ENCODE peak calls at places on chromosome 6, in six cellular contexts. C is nephron progenitor cell, B is glutamatergic neuron, O is neuronal stem cell, J is astrocyte, S is bronchial epithelial cell. R is an unnamed sample.

GRCh38 chr6:37580164-37580955 is 80.7 kb upstream of the CCDC167 start:
- DNase-seq in O (no peak), J (no peak), B (no peak), S (no peak), C (no peak), R (no peak)

GRCh38 chr6:99032396-99032795 is 84.7 kb upstream of the FBXL4 start:
- DNase-seq in J (no peak), S (no peak), O (no peak), B (no peak), C (no peak), R (no peak)

GRCh38 chr6:11969092-11969491 is 43.0 kb upstream of the HIVEP1 start:
- DNase-seq in B (no peak), O (no peak), J (peak), S (no peak), C (no peak), R (no peak)

GRCh38 chr6:90537723-90538407 is 49.0 kb downstream of the MAP3K7 start:
- DNase-seq in J (peak), S (peak), B (no peak), O (no peak), C (no peak), R (no peak)

GRCh38 chr6:115554060-115554459 is 506.6 kb downstream of the FRK start:
- DNase-seq in B (no peak), O (no peak), J (no peak), S (no peak), C (no peak), R (no peak)

GRCh38 chr6:132530293-132530974 is 7.6 kb upstream of the TAAR9 start:
- DNase-seq in J (peak), S (peak), O (peak), B (peak), C (peak), R (no peak)

GRCh38 chr6:56766806-56767178 is 124.1 kb upstream of the DST start:
- DNase-seq in O (no peak), C (no peak), J (peak), S (peak), B (no peak), R (no peak)

GRCh38 chr6:6825986-6826901 is 237.7 kb downstream of the LY86 start:
- DNase-seq in O (no peak), J (no peak), S (peak), B (no peak), C (no peak), R (no peak)

GRCh38 chr6:67877288-67877687 is 757.8 kb upstream of the ADGRB3 start:
- DNase-seq in C (no peak), S (no peak), B (no peak), O (no peak), J (no peak), R (no peak)

GRCh38 chr6:44642870-44643522 is 255.5 kb downstream of the CDC5L start:
- DNase-seq in S (peak), B (no peak), J (peak), C (no peak), O (no peak), R (no peak)

GRCh38 chr6:166097914-166098522 is 69.6 kb downstream of the TBXT start:
- DNase-seq in O (peak), J (peak), C (peak), B (peak), S (peak), R (peak)

GRCh38 chr6:20873425-20874190 is 339.4 kb downstream of the CDKAL1 start:
- DNase-seq in O (no peak), J (no peak), C (no peak), B (no peak), S (no peak), R (no peak)

GRCh38 chr6:169780571-169781091 is 29.2 kb downstream of the ERMARD start:
- DNase-seq in O (no peak), S (peak), C (no peak), B (no peak), J (peak), R (peak)

GRCh38 chr6:45488884-45489283 is 111.2 kb upstream of the SUPT3H start:
- DNase-seq in B (no peak), C (no peak), S (no peak), O (no peak), J (no peak), R (no peak)

GRCh38 chr6:169317441-169318202 is 64.0 kb upstream of the THBS2 start:
- DNase-seq in O (no peak), J (no peak), C (no peak), S (no peak), B (no peak), R (no peak)

GRCh38 chr6:101765281-101765680 is 371.8 kb downstream of the GRIK2 start:
- DNase-seq in O (no peak), S (no peak), C (no peak), B (no peak), J (no peak), R (no peak)

GRCh38 chr6:18179770-18180393 is 24.7 kb downstream of the KDM1B start:
- DNase-seq in B (no peak), S (no peak), J (no peak), C (no peak), O (no peak), R (no peak)

GRCh38 chr6:27119329-27119728 is 128.2 kb upstream of the PRSS16 start:
- DNase-seq in B (no peak), C (no peak), J (no peak), S (no peak), O (no peak), R (no peak)

GRCh38 chr6:142893088-142893487 is 51.9 kb downstream of the HIVEP2 start:
- DNase-seq in S (peak), O (no peak), C (no peak), B (no peak), J (peak), R (no peak)

GRCh38 chr6:168686831-168687730 is 246.1 kb downstream of the SMOC2 start:
- DNase-seq in J (no peak), O (no peak), C (no peak), B (no peak), S (no peak), R (no peak)

GRCh38 chr6:21022343-21023107 is 488.3 kb downstream of the CDKAL1 start:
- DNase-seq in B (no peak), C (peak), J (peak), S (peak), O (peak), R (no peak)

GRCh38 chr6:70423189-70424133 is 10.2 kb downstream of the FAM135A start:
- DNase-seq in B (no peak), O (no peak), J (no peak), C (no peak), S (no peak), R (no peak)

GRCh38 chr6:5606546-5606945 is 345.2 kb downstream of the FARS2 start:
- DNase-seq in C (no peak), J (peak), O (no peak), S (no peak), B (no peak), R (no peak)

GRCh38 chr6:132675002-132675401 is 16.0 kb upstream of the TAAR1 start:
- DNase-seq in C (no peak), B (no peak), O (no peak), J (no peak), S (no peak), R (no peak)

GRCh38 chr6:3628143-3628840 is 123.2 kb downstream of the PXDC1 start:
- DNase-seq in O (no peak), J (peak), B (no peak), C (no peak), S (no peak), R (no peak)

GRCh38 chr6:75041381-75041780 is 164.5 kb downstream of the COL12A1 start:
- DNase-seq in J (no peak), C (no peak), S (no peak), O (no peak), B (no peak), R (no peak)

GRCh38 chr6:72905705-72906478 is 284.0 kb downstream of the KCNQ5 start:
- DNase-seq in O (no peak), S (peak), J (no peak), C (no peak), B (no peak), R (no peak)

GRCh38 chr6:131082335-131082734 is 19.3 kb upstream of the EPB41L2 start:
- DNase-seq in J (no peak), B (no peak), O (no peak), C (no peak), S (no peak), R (no peak)

GRCh38 chr6:146871613-146872465 is 273.1 kb downstream of the ADGB start:
- DNase-seq in C (no peak), B (no peak), S (no peak), J (peak), O (no peak), R (no peak)

GRCh38 chr6:156852147-156852857 is 75.1 kb downstream of the ARID1B start:
- DNase-seq in J (no peak), B (no peak), C (no peak), S (no peak), O (no peak), R (no peak)

GRCh38 chr6:131107166-131107565 is 28.1 kb upstream of the AKAP7 start:
- DNase-seq in O (no peak), S (peak), C (no peak), J (peak), B (no peak), R (no peak)

GRCh38 chr6:130320908-130321307 is 44.9 kb upstream of the TMEM200A start:
- DNase-seq in O (no peak), C (no peak), S (peak), B (no peak), J (no peak), R (no peak)

R was measured in mesenteric fat pad.